ENCODE peak calls at places on chromosomes 4 and X, in nine cellular contexts. One of them, this sample, is unnamed.

GRCh38 chr4:181293014-181293413 is 950.2 kb upstream of the TENM3 start:
- DNase-seq in endodermal cell: no peak
- DNase-seq in body of pancreas: no peak
- DNase-seq in neural crest cell: no peak
- DNase-seq in AG09309: no peak
- DNase-seq in nephron progenitor cell: no peak
- DNase-seq in GM10248: no peak
- DNase-seq in OCI-LY7: no peak
- DNase-seq in A549: no peak
- DNase-seq in this sample: no peak

GRCh38 chr4:100288811-100289529 is 98.7 kb upstream of the DDIT4L start:
- DNase-seq in endodermal cell: no peak
- DNase-seq in body of pancreas: no peak
- DNase-seq in neural crest cell: no peak
- DNase-seq in AG09309: peak
- DNase-seq in nephron progenitor cell: no peak
- DNase-seq in GM10248: no peak
- DNase-seq in OCI-LY7: no peak
- DNase-seq in A549: no peak
- DNase-seq in this sample: no peak

GRCh38 chrX:63652086-63652775 is 132.8 kb downstream of the ARHGEF9 start:
- DNase-seq in endodermal cell: no peak
- DNase-seq in body of pancreas: no peak
- DNase-seq in neural crest cell: no peak
- DNase-seq in AG09309: no peak
- DNase-seq in nephron progenitor cell: no peak
- DNase-seq in GM10248: no peak
- DNase-seq in OCI-LY7: no peak
- DNase-seq in A549: no peak
- DNase-seq in this sample: no peak

GRCh38 chrX:3567681-3568080 is 145.8 kb downstream of the PRKX start:
- DNase-seq in endodermal cell: no peak
- DNase-seq in body of pancreas: no peak
- DNase-seq in neural crest cell: no peak
- DNase-seq in AG09309: no peak
- DNase-seq in nephron progenitor cell: no peak
- DNase-seq in GM10248: no peak
- DNase-seq in OCI-LY7: no peak
- DNase-seq in A549: no peak
- DNase-seq in this sample: no peak

GRCh38 chr4:138972956-138973819 is 42.4 kb upstream of the NOCT start:
- DNase-seq in endodermal cell: peak
- DNase-seq in body of pancreas: peak
- DNase-seq in neural crest cell: no peak
- DNase-seq in AG09309: no peak
- DNase-seq in nephron progenitor cell: peak
- DNase-seq in GM10248: no peak
- DNase-seq in OCI-LY7: no peak
- DNase-seq in A549: no peak
- DNase-seq in this sample: no peak

GRCh38 chr4:147970003-147970402 is 238.1 kb downstream of the ARHGAP10 start:
- DNase-seq in endodermal cell: no peak
- DNase-seq in body of pancreas: no peak
- DNase-seq in neural crest cell: no peak
- DNase-seq in AG09309: no peak
- DNase-seq in nephron progenitor cell: no peak
- DNase-seq in GM10248: no peak
- DNase-seq in OCI-LY7: no peak
- DNase-seq in A549: no peak
- DNase-seq in this sample: no peak

GRCh38 chr4:53935780-53936179 is 128.6 kb downstream of the CHIC2 start:
- DNase-seq in endodermal cell: no peak
- DNase-seq in body of pancreas: no peak
- DNase-seq in neural crest cell: no peak
- DNase-seq in AG09309: peak
- DNase-seq in nephron progenitor cell: no peak
- DNase-seq in GM10248: no peak
- DNase-seq in OCI-LY7: no peak
- DNase-seq in A549: no peak
- DNase-seq in this sample: no peak

GRCh38 chr4:186901850-186902249 is 178.2 kb upstream of the FAT1 start:
- DNase-seq in endodermal cell: no peak
- DNase-seq in body of pancreas: no peak
- DNase-seq in neural crest cell: no peak
- DNase-seq in AG09309: no peak
- DNase-seq in nephron progenitor cell: no peak
- DNase-seq in GM10248: no peak
- DNase-seq in OCI-LY7: no peak
- DNase-seq in A549: no peak
- DNase-seq in this sample: no peak

GRCh38 chr4:188196134-188196735 is 57.0 kb downstream of the TRIML1 start:
- DNase-seq in endodermal cell: peak
- DNase-seq in body of pancreas: no peak
- DNase-seq in neural crest cell: no peak
- DNase-seq in AG09309: no peak
- DNase-seq in nephron progenitor cell: no peak
- DNase-seq in GM10248: no peak
- DNase-seq in OCI-LY7: no peak
- DNase-seq in A549: no peak
- DNase-seq in this sample: no peak

GRCh38 chr4:67198757-67199156 is 346.5 kb downstream of the CENPC start:
- DNase-seq in endodermal cell: no peak
- DNase-seq in body of pancreas: peak
- DNase-seq in neural crest cell: no peak
- DNase-seq in AG09309: no peak
- DNase-seq in nephron progenitor cell: no peak
- DNase-seq in GM10248: peak
- DNase-seq in OCI-LY7: peak
- DNase-seq in A549: no peak
- DNase-seq in this sample: peak

GRCh38 chrX:151711787-151712186 is 4.0 kb upstream of the FATE1 start:
- DNase-seq in endodermal cell: peak
- DNase-seq in body of pancreas: no peak
- DNase-seq in neural crest cell: no peak
- DNase-seq in AG09309: no peak
- DNase-seq in nephron progenitor cell: no peak
- DNase-seq in GM10248: no peak
- DNase-seq in OCI-LY7: no peak
- DNase-seq in A549: no peak
- DNase-seq in this sample: no peak

GRCh38 chr4:140157341-140157740 is 3.4 kb upstream of the MAML3 start:
- DNase-seq in endodermal cell: no peak
- DNase-seq in body of pancreas: no peak
- DNase-seq in neural crest cell: no peak
- DNase-seq in AG09309: no peak
- DNase-seq in nephron progenitor cell: no peak
- DNase-seq in GM10248: no peak
- DNase-seq in OCI-LY7: no peak
- DNase-seq in A549: no peak
- DNase-seq in this sample: no peak

GRCh38 chr4:154490589-154491340 is 834 bp downstream of the DCHS2 start:
- DNase-seq in endodermal cell: no peak
- DNase-seq in body of pancreas: no peak
- DNase-seq in neural crest cell: peak
- DNase-seq in AG09309: no peak
- DNase-seq in nephron progenitor cell: peak
- DNase-seq in GM10248: peak
- DNase-seq in OCI-LY7: no peak
- DNase-seq in A549: peak
- DNase-seq in this sample: peak

GRCh38 chr4:139568206-139568969 is 12.4 kb upstream of the SETD7 start:
- DNase-seq in endodermal cell: peak
- DNase-seq in body of pancreas: no peak
- DNase-seq in neural crest cell: no peak
- DNase-seq in AG09309: no peak
- DNase-seq in nephron progenitor cell: no peak
- DNase-seq in GM10248: no peak
- DNase-seq in OCI-LY7: no peak
- DNase-seq in A549: no peak
- DNase-seq in this sample: no peak

GRCh38 chr4:140083320-140083719 is 70.7 kb downstream of the MAML3 start:
- DNase-seq in endodermal cell: no peak
- DNase-seq in body of pancreas: no peak
- DNase-seq in neural crest cell: no peak
- DNase-seq in AG09309: no peak
- DNase-seq in nephron progenitor cell: no peak
- DNase-seq in GM10248: no peak
- DNase-seq in OCI-LY7: no peak
- DNase-seq in A549: no peak
- DNase-seq in this sample: no peak

GRCh38 chr4:5079581-5079980 is 28.3 kb downstream of the STK32B start:
- DNase-seq in endodermal cell: no peak
- DNase-seq in body of pancreas: no peak
- DNase-seq in neural crest cell: no peak
- DNase-seq in AG09309: no peak
- DNase-seq in nephron progenitor cell: no peak
- DNase-seq in GM10248: no peak
- DNase-seq in OCI-LY7: no peak
- DNase-seq in A549: no peak
- DNase-seq in this sample: no peak

GRCh38 chrX:38726596-38726995 is 74.7 kb upstream of the MID1IP1 start:
- DNase-seq in endodermal cell: no peak
- DNase-seq in body of pancreas: no peak
- DNase-seq in neural crest cell: no peak
- DNase-seq in AG09309: no peak
- DNase-seq in nephron progenitor cell: no peak
- DNase-seq in GM10248: no peak
- DNase-seq in OCI-LY7: no peak
- DNase-seq in A549: no peak
- DNase-seq in this sample: no peak

GRCh38 chr4:40630335-40631021 is 814 bp upstream of the RBM47 start:
- DNase-seq in endodermal cell: peak
- DNase-seq in body of pancreas: peak
- DNase-seq in neural crest cell: no peak
- DNase-seq in AG09309: no peak
- DNase-seq in nephron progenitor cell: peak
- DNase-seq in GM10248: peak
- DNase-seq in OCI-LY7: peak
- DNase-seq in A549: peak
- DNase-seq in this sample: peak

GRCh38 chrX:6685489-6685888 is 150.6 kb upstream of the VCX3A start:
- DNase-seq in endodermal cell: no peak
- DNase-seq in body of pancreas: no peak
- DNase-seq in neural crest cell: no peak
- DNase-seq in AG09309: no peak
- DNase-seq in nephron progenitor cell: no peak
- DNase-seq in GM10248: no peak
- DNase-seq in OCI-LY7: no peak
- DNase-seq in A549: no peak
- DNase-seq in this sample: no peak

GRCh38 chr4:8886625-8887406 is 15.2 kb upstream of the HMX1 start:
- DNase-seq in endodermal cell: no peak
- DNase-seq in body of pancreas: no peak
- DNase-seq in neural crest cell: no peak
- DNase-seq in AG09309: no peak
- DNase-seq in nephron progenitor cell: no peak
- DNase-seq in GM10248: no peak
- DNase-seq in OCI-LY7: no peak
- DNase-seq in A549: no peak
- DNase-seq in this sample: no peak
- TF ChIP-seq CTCF in endodermal cell: peak
- TF ChIP-seq CTCF in body of pancreas: no peak
- TF ChIP-seq CTCF in neural crest cell: peak
- TF ChIP-seq CTCF in AG09309: peak
- TF ChIP-seq CTCF in nephron progenitor cell: peak
- TF ChIP-seq CTCF in GM10248: no peak
- TF ChIP-seq CTCF in OCI-LY7: peak
- TF ChIP-seq CTCF in A549: peak
- TF ChIP-seq CTCF in this sample: peak

GRCh38 chrX:11427082-11428033 is 134.1 kb downstream of the AMELX start:
- DNase-seq in endodermal cell: peak
- DNase-seq in body of pancreas: peak
- DNase-seq in neural crest cell: peak
- DNase-seq in AG09309: no peak
- DNase-seq in nephron progenitor cell: peak
- DNase-seq in GM10248: peak
- DNase-seq in OCI-LY7: no peak
- DNase-seq in A549: no peak
- DNase-seq in this sample: peak
- TF ChIP-seq CTCF in endodermal cell: peak
- TF ChIP-seq CTCF in body of pancreas: no peak
- TF ChIP-seq CTCF in neural crest cell: peak
- TF ChIP-seq CTCF in AG09309: peak
- TF ChIP-seq CTCF in nephron progenitor cell: peak
- TF ChIP-seq CTCF in GM10248: peak
- TF ChIP-seq CTCF in OCI-LY7: no peak
- TF ChIP-seq CTCF in A549: no peak
- TF ChIP-seq CTCF in this sample: no peak

GRCh38 chrX:131626681-131627296 is 82.9 kb downstream of the OR13H1 start:
- DNase-seq in endodermal cell: peak
- DNase-seq in body of pancreas: no peak
- DNase-seq in neural crest cell: no peak
- DNase-seq in AG09309: no peak
- DNase-seq in nephron progenitor cell: no peak
- DNase-seq in GM10248: no peak
- DNase-seq in OCI-LY7: no peak
- DNase-seq in A549: peak
- DNase-seq in this sample: peak
- TF ChIP-seq CTCF in endodermal cell: peak
- TF ChIP-seq CTCF in body of pancreas: no peak
- TF ChIP-seq CTCF in neural crest cell: peak
- TF ChIP-seq CTCF in AG09309: no peak
- TF ChIP-seq CTCF in nephron progenitor cell: peak
- TF ChIP-seq CTCF in GM10248: no peak
- TF ChIP-seq CTCF in OCI-LY7: no peak
- TF ChIP-seq CTCF in A549: peak
- TF ChIP-seq CTCF in this sample: no peak

DNA sequence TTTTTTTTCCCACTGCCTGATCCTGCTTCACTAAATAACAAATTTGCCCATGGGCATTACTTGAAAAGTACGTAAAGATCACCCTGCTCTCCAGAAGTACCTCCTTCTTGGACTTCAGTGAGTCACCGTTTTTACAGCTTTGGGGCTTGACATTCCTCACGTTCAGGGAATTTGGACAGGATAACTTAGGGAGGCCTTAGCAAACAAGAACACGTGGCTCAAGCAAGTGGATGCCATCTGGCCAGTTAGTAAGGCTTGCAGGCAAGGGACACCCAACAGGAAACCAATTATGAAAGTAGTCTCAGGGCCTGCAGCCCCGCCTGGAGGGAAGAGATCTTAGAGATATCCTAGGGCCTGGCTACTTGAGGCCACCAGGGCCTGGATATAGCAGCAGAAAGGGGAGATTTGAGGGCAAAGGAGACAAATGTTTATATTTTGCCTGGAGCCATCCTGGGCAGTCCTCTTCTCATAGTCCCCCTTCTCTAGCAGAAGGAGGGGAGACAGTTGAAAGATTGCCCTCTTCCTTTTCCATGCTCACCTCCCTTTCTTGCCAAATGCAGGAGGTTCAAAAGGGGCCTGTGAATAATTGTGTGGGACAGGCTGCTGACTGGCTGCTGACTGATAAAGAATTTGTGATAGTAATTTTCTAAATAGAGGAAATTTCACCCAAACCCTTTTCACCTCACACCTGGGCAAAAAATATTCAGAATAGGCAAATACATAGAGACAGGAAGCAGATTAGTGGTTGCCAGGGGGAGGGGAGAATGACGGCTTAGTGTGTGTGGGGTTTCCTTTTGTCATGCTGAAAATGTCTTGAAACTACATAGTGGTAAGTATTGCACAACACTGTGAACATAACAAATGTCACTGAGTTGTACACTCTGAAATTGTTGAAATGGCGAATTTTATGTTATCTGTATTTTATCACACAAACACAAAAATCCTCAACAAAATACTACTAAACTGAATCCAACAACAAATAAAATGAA is 60.4 kb upstream of the PLAC1 start:
- DNase-seq in endodermal cell: peak
- DNase-seq in body of pancreas: peak
- DNase-seq in neural crest cell: no peak
- DNase-seq in AG09309: peak
- DNase-seq in nephron progenitor cell: no peak
- DNase-seq in GM10248: no peak
- DNase-seq in OCI-LY7: peak
- DNase-seq in A549: peak
- DNase-seq in this sample: no peak
- TF ChIP-seq CTCF in endodermal cell: no peak
- TF ChIP-seq CTCF in body of pancreas: no peak
- TF ChIP-seq CTCF in neural crest cell: no peak
- TF ChIP-seq CTCF in AG09309: peak
- TF ChIP-seq CTCF in nephron progenitor cell: no peak
- TF ChIP-seq CTCF in GM10248: no peak
- TF ChIP-seq CTCF in OCI-LY7: no peak
- TF ChIP-seq CTCF in A549: no peak
- TF ChIP-seq CTCF in this sample: no peak